ENCODE peak calls at places on chromosomes 11 and 22, in eight cellular contexts. C is GM12891, B is IMR-90, V is A549, K is transverse colon, Q is erythroblast, I is endothelial cell of umbilical vein, Z is esophagus squamous epithelium. U is an unnamed sample.

GRCh38 chr11:1297576-1298473 is 11.6 kb downstream of the TOLLIP start:
- DNase-seq in C (no peak), K (peak; percentile 35), Z (no peak), B (no peak), Q (no peak), V (no peak), I (no peak), U (no peak)

GRCh38 chr22:40183029-40183581 is 5.4 kb downstream of the TNRC6B start:
- DNase-seq in Q (peak; percentile 52), K (peak; percentile 33), B (peak; percentile 87), I (peak; percentile 92), Z (no peak), C (no peak), V (no peak), U (peak; percentile 18)

GRCh38 chr22:25666308-25666707 is 75.7 kb upstream of the MYO18B start:
- DNase-seq in B (no peak), K (peak; percentile 41), C (no peak), V (no peak), Q (no peak), I (no peak), Z (no peak), U (no peak)

GRCh38 chr11:132719684-132720083 is 812.6 kb downstream of the OPCML start:
- DNase-seq in C (no peak), I (no peak), Z (no peak), V (no peak), Q (no peak), K (no peak), B (no peak), U (no peak)

GRCh38 chr11:62427630-62428233 is 8.9 kb downstream of the SCGB1A1 start:
- DNase-seq in Q (peak; percentile 74), B (peak; percentile 58), I (no peak), Z (no peak), V (no peak), C (no peak), K (no peak), U (no peak)

GRCh38 chr11:116547571-116547970 is 225.2 kb downstream of the BUD13 start:
- DNase-seq in Q (no peak), Z (no peak), B (no peak), V (no peak), K (no peak), C (no peak), I (no peak), U (no peak)

GRCh38 chr11:38046571-38047135 is 1448.6 kb upstream of the RAG2 start:
- DNase-seq in B (no peak), V (no peak), K (no peak), Q (no peak), Z (no peak), I (no peak), C (no peak), U (no peak)

GRCh38 chr22:25689631-25690030 is 52.4 kb upstream of the MYO18B start:
- DNase-seq in C (no peak), I (no peak), Q (no peak), Z (no peak), V (no peak), K (no peak), B (no peak), U (no peak)

GRCh38 chr22:25563757-25564319 is 637 bp upstream of the GRK3 start:
- DNase-seq in B (peak; percentile 6), C (no peak), K (peak; percentile 28), I (peak; percentile 7), Z (no peak), V (no peak), Q (peak; percentile 47), U (no peak)

GRCh38 chr11:11263238-11264030 is 89.6 kb downstream of the CSNK2A3 start:
- DNase-seq in V (no peak), K (no peak), C (no peak), B (peak; percentile 7), Z (no peak), I (no peak), Q (no peak), U (no peak)

GRCh38 chr11:27215471-27216267 is 147.3 kb downstream of the CCDC34 start:
- DNase-seq in B (no peak), I (peak; percentile 88), C (no peak), V (no peak), K (no peak), Q (no peak), Z (no peak), U (no peak)

GRCh38 chr11:130480721-130481140 is 32.3 kb downstream of the ADAMTS15 start:
- DNase-seq in I (peak; percentile 80), Q (no peak), C (no peak), B (peak; percentile 12), Z (no peak), V (no peak), K (no peak), U (no peak)

GRCh38 chr11:63888170-63889086 is 28.5 kb downstream of the RCOR2 start:
- DNase-seq in Z (no peak), I (peak; percentile 20), C (peak; percentile 74), V (no peak), K (peak; percentile 84), B (peak; percentile 52), Q (peak; percentile 63), U (no peak)
- TF ChIP-seq POLR2A in Z (no peak), I (no peak), C (peak; percentile 31), V (no peak), K (peak; percentile 71), B (no peak), Q (no peak), U (no peak)

GRCh38 chr22:45073064-45073463 is 63.3 kb upstream of the PHF21B start:
- DNase-seq in K (no peak), B (no peak), C (no peak), V (no peak), I (no peak), Q (no peak), Z (no peak), U (no peak)

GRCh38 chr22:45069925-45070324 is 60.1 kb upstream of the PHF21B start:
- DNase-seq in V (no peak), Q (no peak), I (no peak), Z (no peak), C (no peak), K (no peak), B (no peak), U (no peak)

GRCh38 chr22:45067731-45068130 is 57.9 kb upstream of the PHF21B start:
- DNase-seq in K (no peak), I (no peak), Q (no peak), C (no peak), Z (no peak), V (no peak), B (no peak), U (no peak)

GRCh38 chr22:45072322-45072903 is 62.6 kb upstream of the PHF21B start:
- DNase-seq in V (peak; percentile 71), Q (peak; percentile 24), K (no peak), I (no peak), B (peak; percentile 81), C (no peak), Z (no peak), U (peak; percentile 71)

GRCh38 chr22:45071618-45072017 is 61.8 kb upstream of the PHF21B start:
- DNase-seq in Z (no peak), B (no peak), K (no peak), I (no peak), V (no peak), Q (no peak), C (no peak), U (no peak)
- TF ChIP-seq POLR2A in Z (no peak), B (no peak), K (no peak), I (no peak), V (no peak), Q (no peak), C (no peak), U (no peak)

DNA sequence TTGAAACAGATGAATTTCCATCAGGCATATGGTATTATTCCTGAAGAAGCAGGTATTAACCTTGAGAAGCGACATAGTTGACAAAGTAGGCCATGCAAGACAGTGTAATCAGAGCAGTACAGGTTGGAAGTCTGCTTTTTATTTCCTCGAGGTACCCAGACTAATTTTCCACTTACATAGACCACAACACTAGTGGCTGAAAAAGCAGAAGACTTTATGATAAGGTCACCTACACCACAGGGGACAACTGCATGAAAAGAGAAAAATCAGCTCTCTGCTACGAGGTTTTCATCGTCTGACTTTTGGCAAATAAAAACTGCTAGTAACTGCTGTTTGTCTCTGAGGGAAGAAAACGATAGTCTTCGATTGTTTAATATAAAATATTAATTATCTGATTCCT is 77.5 kb downstream of the CNTN5 start:
- DNase-seq in C (no peak), K (no peak), Z (no peak), V (no peak), B (no peak), I (no peak), Q (no peak), U (no peak)
- TF ChIP-seq POLR2A in C (no peak), K (no peak), Z (no peak), V (no peak), B (no peak), I (no peak), Q (no peak), U (no peak)

GRCh38 chr11:114162719-114163123 is 103.2 kb downstream of the ZBTB16 start:
- DNase-seq in B (peak; percentile 94), K (peak; percentile 92), C (no peak), V (peak; percentile 35), I (peak; percentile 99), Z (peak; percentile 17), Q (no peak), U (peak; percentile 29)
- TF ChIP-seq POLR2A in B (no peak), K (peak; percentile 62), C (no peak), V (no peak), I (peak; percentile 72), Z (peak; percentile 24), Q (no peak), U (no peak)

GRCh38 chr22:33920927-33921575 is 775 bp upstream of the LARGE1 start:
- DNase-seq in Z (peak; percentile 63), C (peak; percentile 86), Q (peak; percentile 85), B (peak; percentile 94), I (peak; percentile 84), K (peak; percentile 99), V (peak; percentile 51), U (peak; percentile 90)

GRCh38 chr22:33919591-33920501 is at the start of gene LARGE1:
- DNase-seq in Q (no peak), I (no peak), K (peak; percentile 67), Z (no peak), B (peak; percentile 20), C (peak; percentile 32), V (peak; percentile 11), U (no peak)

GRCh38 chr22:33923033-33923432 is 2.8 kb upstream of the LARGE1 start:
- DNase-seq in C (no peak), Z (no peak), B (peak; percentile 28), Q (no peak), K (no peak), V (no peak), I (no peak), U (no peak)

GRCh38 chr22:33922268-33922667 is 2.0 kb upstream of the LARGE1 start:
- DNase-seq in K (peak; percentile 39), C (no peak), V (no peak), I (no peak), B (peak; percentile 34), Q (no peak), Z (no peak), U (no peak)

DNA sequence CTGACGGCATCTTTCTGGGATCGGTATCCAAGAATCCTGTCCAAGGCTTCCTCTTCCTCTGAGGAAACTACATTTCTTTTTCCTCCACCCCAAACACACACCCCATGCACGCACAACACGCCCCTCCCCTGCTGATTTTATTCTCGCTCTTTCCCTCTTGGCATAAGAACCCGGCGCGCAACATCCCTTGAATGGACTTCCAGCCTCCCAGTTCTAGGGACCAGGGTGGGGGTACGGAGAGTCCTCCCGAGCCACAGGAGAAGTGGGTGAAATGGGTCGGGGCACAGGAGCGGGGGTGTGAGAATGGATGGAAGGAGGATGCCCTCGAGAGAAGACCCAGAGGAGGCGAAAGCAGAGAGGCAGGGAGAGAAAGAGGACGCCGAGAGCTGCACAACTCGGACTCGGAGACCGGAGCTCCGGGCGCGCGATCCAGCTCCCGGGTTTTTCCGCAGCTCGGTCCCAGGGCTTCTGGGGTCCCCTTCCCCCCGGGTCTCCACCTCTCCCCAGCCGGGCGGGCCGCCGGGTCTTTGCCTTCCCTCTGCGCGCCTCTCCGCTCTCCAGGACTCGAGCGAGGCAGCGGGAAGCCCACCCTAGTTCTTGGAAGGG is 1.4 kb upstream of the LARGE1 start:
- DNase-seq in B (peak; percentile 60), Z (no peak), K (peak; percentile 59), I (no peak), V (peak; percentile 8), C (peak; percentile 53), Q (no peak), U (peak; percentile 58)
- TF ChIP-seq POLR2A in B (no peak), Z (no peak), K (no peak), I (no peak), V (no peak), C (no peak), Q (no peak), U (no peak)

U was measured in H54.